ENCODE peak calls at places on chromosomes 11 and 22, in seven cellular contexts. One of them, this sample, is unnamed.

GRCh38 chr22:41873391-41873790 is 40.5 kb downstream of the SREBF2 start:
- DNase-seq in coronary artery: no peak
- DNase-seq in GM13977: no peak
- DNase-seq in T follicular helper cell: peak; percentile 37
- DNase-seq in SHP77: no peak
- DNase-seq in stimulated activated effector memory CD8-positive, alpha-beta T cell treated with anti-CD3 and anti-CD28 coated beads, Interleukin-12 subunit alpha, Interleukin-12 subunit beta, amount 100 ng/mL, for 72 hours: no peak
- DNase-seq in caudate nucleus: no peak
- DNase-seq in this sample: no peak

GRCh38 chr22:37968452-37969251 is 15.2 kb downstream of the POLR2F start:
- DNase-seq in caudate nucleus: no peak
- DNase-seq in GM13977: no peak
- DNase-seq in SHP77: no peak
- DNase-seq in stimulated activated effector memory CD8-positive, alpha-beta T cell treated with anti-CD3 and anti-CD28 coated beads, Interleukin-12 subunit alpha, Interleukin-12 subunit beta, amount 100 ng/mL, for 72 hours: no peak
- DNase-seq in coronary artery: no peak
- DNase-seq in T follicular helper cell: no peak
- DNase-seq in this sample: no peak

GRCh38 chr11:45152740-45153595 is 6.5 kb downstream of the PRDM11 start:
- DNase-seq in SHP77: no peak
- DNase-seq in T follicular helper cell: no peak
- DNase-seq in caudate nucleus: no peak
- DNase-seq in coronary artery: peak; percentile 45
- DNase-seq in stimulated activated effector memory CD8-positive, alpha-beta T cell treated with anti-CD3 and anti-CD28 coated beads, Interleukin-12 subunit alpha, Interleukin-12 subunit beta, amount 100 ng/mL, for 72 hours: no peak
- DNase-seq in GM13977: no peak
- DNase-seq in this sample: peak; percentile 54

GRCh38 chr11:20289732-20290131 is 73.8 kb upstream of the HTATIP2 start:
- DNase-seq in coronary artery: no peak
- DNase-seq in caudate nucleus: no peak
- DNase-seq in SHP77: no peak
- DNase-seq in T follicular helper cell: no peak
- DNase-seq in GM13977: no peak
- DNase-seq in stimulated activated effector memory CD8-positive, alpha-beta T cell treated with anti-CD3 and anti-CD28 coated beads, Interleukin-12 subunit alpha, Interleukin-12 subunit beta, amount 100 ng/mL, for 72 hours: no peak
- DNase-seq in this sample: no peak

GRCh38 chr22:28346308-28346707 is 333.3 kb downstream of the TTC28 start:
- DNase-seq in SHP77: no peak
- DNase-seq in T follicular helper cell: no peak
- DNase-seq in coronary artery: no peak
- DNase-seq in GM13977: no peak
- DNase-seq in caudate nucleus: no peak
- DNase-seq in stimulated activated effector memory CD8-positive, alpha-beta T cell treated with anti-CD3 and anti-CD28 coated beads, Interleukin-12 subunit alpha, Interleukin-12 subunit beta, amount 100 ng/mL, for 72 hours: no peak
- DNase-seq in this sample: no peak

GRCh38 chr11:83957038-83957900 is 671.1 kb upstream of the CCDC90B start:
- DNase-seq in GM13977: no peak
- DNase-seq in T follicular helper cell: no peak
- DNase-seq in SHP77: no peak
- DNase-seq in caudate nucleus: no peak
- DNase-seq in coronary artery: no peak
- DNase-seq in stimulated activated effector memory CD8-positive, alpha-beta T cell treated with anti-CD3 and anti-CD28 coated beads, Interleukin-12 subunit alpha, Interleukin-12 subunit beta, amount 100 ng/mL, for 72 hours: no peak
- DNase-seq in this sample: no peak

GRCh38 chr11:63909621-63910506 is 7.1 kb downstream of the RCOR2 start:
- DNase-seq in stimulated activated effector memory CD8-positive, alpha-beta T cell treated with anti-CD3 and anti-CD28 coated beads, Interleukin-12 subunit alpha, Interleukin-12 subunit beta, amount 100 ng/mL, for 72 hours: no peak
- DNase-seq in GM13977: no peak
- DNase-seq in SHP77: no peak
- DNase-seq in coronary artery: no peak
- DNase-seq in caudate nucleus: no peak
- DNase-seq in T follicular helper cell: no peak
- DNase-seq in this sample: no peak

GRCh38 chr22:42340695-42341383 is 70.4 kb upstream of the TCF20 start:
- DNase-seq in T follicular helper cell: no peak
- DNase-seq in GM13977: no peak
- DNase-seq in SHP77: peak; percentile 37
- DNase-seq in stimulated activated effector memory CD8-positive, alpha-beta T cell treated with anti-CD3 and anti-CD28 coated beads, Interleukin-12 subunit alpha, Interleukin-12 subunit beta, amount 100 ng/mL, for 72 hours: no peak
- DNase-seq in caudate nucleus: no peak
- DNase-seq in coronary artery: no peak
- DNase-seq in this sample: no peak

GRCh38 chr11:88131764-88132470 is 43.3 kb downstream of the RAB38 start:
- DNase-seq in caudate nucleus: no peak
- DNase-seq in stimulated activated effector memory CD8-positive, alpha-beta T cell treated with anti-CD3 and anti-CD28 coated beads, Interleukin-12 subunit alpha, Interleukin-12 subunit beta, amount 100 ng/mL, for 72 hours: no peak
- DNase-seq in coronary artery: no peak
- DNase-seq in SHP77: no peak
- DNase-seq in GM13977: no peak
- DNase-seq in T follicular helper cell: no peak
- DNase-seq in this sample: no peak

GRCh38 chr11:118175600-118176399 is 639 bp downstream of the SCN2B start:
- DNase-seq in caudate nucleus: no peak
- DNase-seq in GM13977: no peak
- DNase-seq in T follicular helper cell: no peak
- DNase-seq in stimulated activated effector memory CD8-positive, alpha-beta T cell treated with anti-CD3 and anti-CD28 coated beads, Interleukin-12 subunit alpha, Interleukin-12 subunit beta, amount 100 ng/mL, for 72 hours: no peak
- DNase-seq in coronary artery: no peak
- DNase-seq in SHP77: no peak
- DNase-seq in this sample: no peak

GRCh38 chr11:73283316-73284035 is 11.3 kb downstream of the P2RY6 start:
- DNase-seq in stimulated activated effector memory CD8-positive, alpha-beta T cell treated with anti-CD3 and anti-CD28 coated beads, Interleukin-12 subunit alpha, Interleukin-12 subunit beta, amount 100 ng/mL, for 72 hours: no peak
- DNase-seq in T follicular helper cell: no peak
- DNase-seq in SHP77: no peak
- DNase-seq in coronary artery: no peak
- DNase-seq in GM13977: no peak
- DNase-seq in caudate nucleus: no peak
- DNase-seq in this sample: no peak

GRCh38 chr11:45407226-45407625 is 121.1 kb upstream of the SYT13 start:
- DNase-seq in stimulated activated effector memory CD8-positive, alpha-beta T cell treated with anti-CD3 and anti-CD28 coated beads, Interleukin-12 subunit alpha, Interleukin-12 subunit beta, amount 100 ng/mL, for 72 hours: no peak
- DNase-seq in GM13977: no peak
- DNase-seq in caudate nucleus: no peak
- DNase-seq in coronary artery: peak; percentile 50
- DNase-seq in SHP77: no peak
- DNase-seq in T follicular helper cell: no peak
- DNase-seq in this sample: no peak

GRCh38 chr22:17121235-17122195 is at the start of gene TMEM121B:
- DNase-seq in T follicular helper cell: no peak
- DNase-seq in stimulated activated effector memory CD8-positive, alpha-beta T cell treated with anti-CD3 and anti-CD28 coated beads, Interleukin-12 subunit alpha, Interleukin-12 subunit beta, amount 100 ng/mL, for 72 hours: no peak
- DNase-seq in SHP77: peak; percentile 94
- DNase-seq in coronary artery: no peak
- DNase-seq in GM13977: no peak
- DNase-seq in caudate nucleus: no peak
- DNase-seq in this sample: peak; percentile 80

GRCh38 chr11:19432370-19433163 is 191.8 kb upstream of the E2F8 start:
- DNase-seq in T follicular helper cell: no peak
- DNase-seq in stimulated activated effector memory CD8-positive, alpha-beta T cell treated with anti-CD3 and anti-CD28 coated beads, Interleukin-12 subunit alpha, Interleukin-12 subunit beta, amount 100 ng/mL, for 72 hours: no peak
- DNase-seq in GM13977: peak; percentile 27
- DNase-seq in SHP77: no peak
- DNase-seq in caudate nucleus: no peak
- DNase-seq in coronary artery: no peak
- DNase-seq in this sample: no peak

GRCh38 chr22:19287076-19287724 is 4.3 kb downstream of the CLTCL1 start:
- DNase-seq in GM13977: no peak
- DNase-seq in SHP77: peak; percentile 81
- DNase-seq in stimulated activated effector memory CD8-positive, alpha-beta T cell treated with anti-CD3 and anti-CD28 coated beads, Interleukin-12 subunit alpha, Interleukin-12 subunit beta, amount 100 ng/mL, for 72 hours: no peak
- DNase-seq in caudate nucleus: no peak
- DNase-seq in coronary artery: no peak
- DNase-seq in T follicular helper cell: no peak
- DNase-seq in this sample: peak; percentile 10

GRCh38 chr11:73854680-73855079 is 22.0 kb downstream of the COA4 start:
- DNase-seq in SHP77: no peak
- DNase-seq in stimulated activated effector memory CD8-positive, alpha-beta T cell treated with anti-CD3 and anti-CD28 coated beads, Interleukin-12 subunit alpha, Interleukin-12 subunit beta, amount 100 ng/mL, for 72 hours: no peak
- DNase-seq in caudate nucleus: no peak
- DNase-seq in GM13977: no peak
- DNase-seq in T follicular helper cell: no peak
- DNase-seq in coronary artery: no peak
- DNase-seq in this sample: no peak

GRCh38 chr11:100329352-100329751 is 357.7 kb upstream of the ARHGAP42 start:
- DNase-seq in GM13977: no peak
- DNase-seq in caudate nucleus: no peak
- DNase-seq in SHP77: peak; percentile 72
- DNase-seq in T follicular helper cell: no peak
- DNase-seq in coronary artery: no peak
- DNase-seq in stimulated activated effector memory CD8-positive, alpha-beta T cell treated with anti-CD3 and anti-CD28 coated beads, Interleukin-12 subunit alpha, Interleukin-12 subunit beta, amount 100 ng/mL, for 72 hours: no peak
- DNase-seq in this sample: no peak